ENCODE peak calls at places on chromosomes 13 and 19, in nine cellular contexts. Z, T, P, X, M, C, S, G and U are unnamed samples.

GRCh38 chr13:113559901-113560644 is 24.5 kb upstream of the TFDP1 start:
- DNase-seq in Z (no peak), T (no peak), M (no peak), X (no peak), P (no peak), C (peak; percentile 7), G (no peak), S (no peak), U (no peak)

GRCh38 chr19:31270897-31271568 is 78.2 kb downstream of the TSHZ3 start:
- DNase-seq in G (no peak), M (peak; percentile 79), T (no peak), X (no peak), S (no peak), P (no peak), C (no peak), Z (no peak), U (no peak)

GRCh38 chr13:33694546-33694945 is 123.4 kb upstream of the RFC3 start:
- DNase-seq in Z (no peak), X (no peak), C (no peak), P (no peak), S (no peak), G (no peak), M (no peak), T (no peak), U (no peak)

GRCh38 chr13:51599444-51600176 is 15.3 kb downstream of the WDFY2 start:
- DNase-seq in S (no peak), P (no peak), Z (no peak), C (no peak), M (no peak), G (no peak), T (no peak), X (no peak), U (no peak)

GRCh38 chr19:35370722-35371121 is at the start of gene GPR42:
- DNase-seq in M (no peak), C (no peak), S (no peak), G (no peak), Z (no peak), X (no peak), P (no peak), T (no peak), U (no peak)

GRCh38 chr19:30564551-30565011 is 192.4 kb downstream of the ZNF536 start:
- DNase-seq in S (no peak), M (no peak), G (no peak), T (no peak), Z (no peak), C (no peak), P (no peak), X (no peak), U (no peak)

GRCh38 chr13:43472344-43472743 is 314.4 kb downstream of the ENOX1 start:
- DNase-seq in Z (no peak), T (no peak), P (no peak), C (no peak), M (no peak), G (no peak), S (no peak), X (no peak), U (no peak)

GRCh38 chr13:21676611-21677021 is 5.7 kb downstream of the FGF9 start:
- DNase-seq in X (no peak), G (no peak), Z (no peak), S (peak; percentile 77), M (no peak), P (no peak), T (no peak), C (no peak), U (peak; percentile 58)

GRCh38 chr13:36819811-36820140 is 754 bp downstream of the RFXAP start:
- DNase-seq in S (peak; percentile 33), C (peak; percentile 55), X (peak; percentile 50), G (no peak), Z (peak; percentile 10), M (peak; percentile 52), P (peak; percentile 14), T (no peak), U (no peak)

GRCh38 chr13:64540468-64540867 is 2689.7 kb downstream of the PCDH9 start:
- DNase-seq in C (no peak), S (no peak), X (no peak), P (no peak), T (no peak), Z (no peak), M (peak; percentile 15), G (no peak), U (no peak)

GRCh38 chr19:39151209-39151608 is 25.6 kb downstream of the PAK4 start:
- DNase-seq in C (no peak), Z (no peak), P (no peak), T (no peak), X (no peak), S (no peak), G (no peak), M (no peak), U (no peak)

GRCh38 chr13:97004096-97004876 is 10.0 kb upstream of the OXGR1 start:
- DNase-seq in X (no peak), P (no peak), S (no peak), G (no peak), C (no peak), Z (no peak), T (no peak), M (peak; percentile 73), U (no peak)

GRCh38 chr13:37141011-37141410 is 35.5 kb upstream of the CSNK1A1L start:
- DNase-seq in P (no peak), M (peak; percentile 40), T (no peak), X (no peak), G (no peak), Z (no peak), C (no peak), S (no peak), U (no peak)

GRCh38 chr19:29774126-29774525 is 37.7 kb upstream of the CCNE1 start:
- DNase-seq in M (no peak), X (no peak), G (no peak), S (no peak), P (no peak), T (no peak), Z (no peak), C (no peak), U (no peak)

GRCh38 chr13:114135731-114136171 is 3.3 kb upstream of the RASA3 start:
- DNase-seq in P (no peak), T (no peak), G (no peak), X (no peak), Z (no peak), M (no peak), S (peak; percentile 20), C (no peak), U (no peak)

GRCh38 chr13:40682449-40683240 is 16.2 kb upstream of the FOXO1 start:
- DNase-seq in X (peak; percentile 18), C (no peak), S (no peak), Z (no peak), P (no peak), M (peak; percentile 73), G (peak; percentile 13), T (no peak), U (no peak)

GRCh38 chr19:46716013-46716671 is 772 bp downstream of the PRKD2 start:
- DNase-seq in M (peak; percentile 71), Z (no peak), T (no peak), S (peak; percentile 63), X (no peak), G (no peak), C (peak; percentile 26), P (no peak), U (no peak)

GRCh38 chr19:45442927-45443461 is 19.3 kb upstream of the ERCC1 start:
- DNase-seq in G (no peak), M (peak; percentile 60), C (peak; percentile 46), T (no peak), Z (no peak), S (peak; percentile 38), P (peak; percentile 35), X (no peak), U (no peak)

GRCh38 chr19:58350871-58351557 is 2.3 kb downstream of the A1BG start:
- DNase-seq in M (no peak), P (no peak), Z (no peak), S (no peak), T (no peak), X (no peak), C (no peak), G (no peak), U (no peak)

GRCh38 chr13:82698941-82699340 is 1183.3 kb downstream of the SLITRK1 start:
- DNase-seq in C (no peak), S (no peak), G (no peak), X (no peak), P (no peak), T (no peak), Z (no peak), M (no peak), U (no peak)

GRCh38 chr19:33316521-33317284 is 14.4 kb upstream of the CEBPA start:
- DNase-seq in M (no peak), P (no peak), G (no peak), T (no peak), Z (no peak), S (no peak), C (no peak), X (no peak), U (no peak)

GRCh38 chr13:34107814-34108213 is 289.9 kb downstream of the RFC3 start:
- DNase-seq in Z (no peak), G (no peak), C (no peak), T (no peak), M (peak; percentile 49), X (no peak), S (no peak), P (no peak), U (no peak)

GRCh38 chr19:29509456-29509855 is 16.3 kb upstream of the VSTM2B start:
- DNase-seq in S (no peak), T (no peak), X (no peak), P (no peak), C (no peak), Z (no peak), G (no peak), M (no peak), U (no peak)

GRCh38 chr19:18999016-18999758 is 34.1 kb downstream of the SUGP2 start:
- DNase-seq in S (no peak), G (no peak), Z (no peak), C (no peak), T (no peak), P (no peak), X (no peak), M (peak; percentile 21), U (no peak)

GRCh38 chr13:37097008-37097579 is 8.4 kb downstream of the CSNK1A1L start:
- DNase-seq in T (peak; percentile 9), S (no peak), M (peak; percentile 36), X (no peak), G (no peak), P (no peak), Z (no peak), C (no peak), U (no peak)

GRCh38 chr19:6767357-6768235 is at the start of gene SH2D3A:
- DNase-seq in S (peak; percentile 97), G (peak; percentile 88), M (peak; percentile 19), Z (peak; percentile 90), P (peak; percentile 92), T (no peak), C (peak; percentile 96), X (no peak), U (peak; percentile 90)

GRCh38 chr13:87680298-87680697 is 9.1 kb downstream of the SLITRK5 start:
- DNase-seq in M (no peak), X (peak; percentile 82), T (no peak), S (no peak), Z (no peak), G (no peak), P (no peak), C (no peak), U (peak; percentile 36)

GRCh38 chr13:50911051-50911690 is 1.6 kb downstream of the RNASEH2B start:
- DNase-seq in M (peak; percentile 39), S (no peak), X (no peak), C (no peak), T (no peak), Z (no peak), G (no peak), P (no peak), U (no peak)

GRCh38 chr19:45919678-45920077 is 5.1 kb upstream of the NANOS2 start:
- DNase-seq in C (peak; percentile 26), G (no peak), M (no peak), X (no peak), P (no peak), Z (no peak), T (no peak), S (no peak), U (no peak)

GRCh38 chr19:30371960-30372824 is at the start of gene ZNF536:
- DNase-seq in G (no peak), C (no peak), Z (no peak), X (no peak), P (no peak), S (no peak), M (no peak), T (no peak), U (no peak)